ENCODE peak calls at places on chromosomes 6 and 20, in six cellular contexts. L, N, Z, D, Y and T are unnamed samples. For H3K36me3 and H3K27me3, the result is how much of the 10 kb centered on the place peaks cover.

GRCh38 chr6:45026003-45026516 is 302.1 kb upstream of the RUNX2 start:
- DNase-seq in L (no peak), D (no peak), Y (no peak), N (no peak), Z (no peak), T (no peak)

GRCh38 chr20:38426006-38426405 is 9.1 kb downstream of the SNHG17 start:
- DNase-seq in L (peak), D (peak), Y (no peak), Z (no peak), N (no peak), T (no peak)

GRCh38 chr20:13649548-13649947 is 10.8 kb upstream of the TASP1 start:
- DNase-seq in Z (peak), D (no peak), N (peak), L (peak), Y (no peak), T (no peak)

GRCh38 chr6:79048611-79049010 is 29.4 kb downstream of the PHIP start:
- DNase-seq in N (no peak), D (peak), Y (no peak), L (peak), Z (no peak), T (no peak)

GRCh38 chr6:144561455-144562043 is 276.4 kb downstream of the UTRN start:
- DNase-seq in N (no peak), Z (no peak), Y (no peak), L (no peak), D (no peak), T (no peak)

GRCh38 chr6:9532621-9533557 is 882.0 kb downstream of the TFAP2A start:
- DNase-seq in Y (no peak), L (no peak), D (no peak), N (no peak), Z (no peak), T (no peak)

GRCh38 chr20:11716239-11716944 is 201.3 kb upstream of the BTBD3 start:
- DNase-seq in Y (no peak), L (peak), Z (no peak), D (no peak), N (no peak), T (no peak)

GRCh38 chr6:146154197-146154596 is 125.3 kb downstream of the GRM1 start:
- DNase-seq in Z (no peak), L (no peak), Y (no peak), N (no peak), D (no peak), T (no peak)

GRCh38 chr6:151239603-151240035 is at the start of gene AKAP12:
- DNase-seq in L (peak), Z (peak), N (no peak), D (no peak), Y (no peak), T (no peak)

GRCh38 chr6:151242420-151242841 is 2.7 kb downstream of the AKAP12 start:
- DNase-seq in N (no peak), Y (no peak), L (no peak), Z (peak), D (no peak), T (no peak)

GRCh38 chr6:151240036-151240685 is 394 bp downstream of the AKAP12 start:
- DNase-seq in Y (no peak), Z (peak), N (peak), L (peak), D (peak), T (no peak)

GRCh38 chr6:151240861-151241642 is 1.3 kb downstream of the AKAP12 start:
- DNase-seq in D (no peak), Z (peak), N (peak), L (peak), Y (no peak), T (no peak)

DNA sequence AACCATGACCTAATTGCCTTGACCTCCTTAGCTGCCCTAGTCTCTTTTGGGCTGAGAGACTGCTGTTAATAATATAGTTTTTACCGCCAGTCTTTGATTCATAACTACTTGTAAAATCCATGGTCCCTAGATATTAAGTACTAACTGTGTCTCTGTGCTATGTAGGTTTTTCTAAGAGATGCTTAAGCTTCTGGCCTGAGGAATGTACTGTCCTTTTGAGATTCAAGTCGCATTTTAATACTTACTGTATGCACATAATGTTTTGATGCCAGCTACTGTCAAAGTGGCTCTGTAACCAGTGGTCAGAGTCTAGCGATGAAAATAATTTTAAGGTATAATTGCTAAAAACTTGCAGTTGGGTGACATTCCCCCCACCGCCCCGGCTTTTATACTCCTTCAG is 2.1 kb downstream of the AKAP12 start:
- DNase-seq in L (no peak), D (no peak), Y (no peak), N (no peak), Z (no peak), T (no peak)
- H3K36me3 ChIP-seq in L (under half), D (under half), Y (under half), N (under half), Z (under half), T (under half)

GRCh38 chr20:22576273-22576672 is 8.1 kb downstream of the FOXA2 start:
- DNase-seq in N (no peak), L (no peak), Y (no peak), D (no peak), Z (no peak), T (no peak)

GRCh38 chr20:22572491-22572890 is 11.9 kb downstream of the FOXA2 start:
- DNase-seq in Y (no peak), N (no peak), L (no peak), D (no peak), Z (no peak), T (no peak)

GRCh38 chr20:22575737-22576136 is 8.6 kb downstream of the FOXA2 start:
- DNase-seq in Y (no peak), L (no peak), D (no peak), N (no peak), Z (no peak), T (no peak)

GRCh38 chr20:22575087-22575721 is 9.2 kb downstream of the FOXA2 start:
- DNase-seq in L (no peak), N (no peak), D (no peak), Z (no peak), Y (no peak), T (no peak)

GRCh38 chr20:22574545-22575086 is 9.8 kb downstream of the FOXA2 start:
- DNase-seq in D (no peak), N (no peak), Y (no peak), L (no peak), Z (no peak), T (no peak)
- H3K27me3 ChIP-seq in D (under half), N (under half), Y (under half), L (half or more), Z (under half), T (under half)

GRCh38 chr20:35947907-35948306 is 6.4 kb downstream of the SCAND1 start:
- DNase-seq in N (no peak), D (no peak), Z (no peak), Y (no peak), L (no peak), T (no peak)
- H3K36me3 ChIP-seq in N (under half), D (under half), Z (under half), Y (under half), L (under half), T (under half)

DNA sequence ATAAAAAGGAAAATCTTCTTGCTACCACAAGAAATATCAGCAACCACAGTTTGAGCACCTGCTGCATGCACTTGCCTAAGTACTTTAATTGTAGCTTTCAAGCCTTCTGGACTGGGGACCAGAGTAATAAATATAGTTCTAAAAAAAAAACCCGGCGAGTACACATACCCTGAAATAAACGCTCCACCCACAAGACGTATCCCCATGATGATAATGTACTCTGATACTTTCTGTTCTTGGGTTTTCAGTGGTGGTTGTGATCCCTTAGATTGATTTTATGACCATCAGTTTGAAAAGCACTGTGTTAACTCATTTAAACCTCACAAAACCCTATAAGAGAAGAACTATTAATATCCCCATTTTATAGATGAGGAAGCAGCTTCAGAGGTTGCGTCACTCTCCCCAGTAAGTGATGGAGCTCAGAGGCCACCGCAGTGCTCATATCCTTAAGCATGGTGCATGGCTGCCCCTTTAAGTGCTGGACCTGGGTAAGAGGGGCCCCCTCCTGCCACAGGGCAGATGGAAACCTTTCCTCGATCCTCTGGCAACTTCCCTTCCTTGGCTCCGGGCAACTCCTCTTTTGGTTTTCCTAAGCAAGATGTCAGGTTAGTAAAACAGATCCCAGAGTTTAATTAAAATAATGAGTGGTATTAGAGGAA is 67.3 kb downstream of the KCNB1 start:
- DNase-seq in N (no peak), Z (peak), Y (no peak), D (no peak), L (no peak), T (no peak)
- H3K27me3 ChIP-seq in N (under half), Z (under half), Y (under half), D (under half), L (under half), T (under half)

DNA sequence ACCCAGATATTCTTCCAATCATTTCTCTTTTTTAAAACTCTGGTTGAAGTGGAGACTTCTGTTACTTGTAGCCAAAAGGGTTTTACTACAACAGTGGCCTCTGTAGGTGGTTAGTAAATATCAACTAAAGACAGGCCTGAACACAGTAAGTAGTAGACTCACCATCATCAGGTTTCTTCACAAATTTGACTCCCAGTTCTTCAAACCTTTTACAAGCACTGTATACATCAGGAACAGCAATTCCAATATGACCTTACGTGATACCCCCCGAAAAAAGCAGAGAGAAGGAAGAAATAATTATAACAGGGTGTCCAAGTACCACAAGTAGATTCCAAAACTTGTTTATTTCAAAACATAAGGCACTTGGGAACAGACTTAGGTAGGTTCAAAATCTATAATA is 21.1 kb downstream of the GLO1 start:
- DNase-seq in L (no peak), N (no peak), Y (no peak), Z (no peak), D (no peak), T (no peak)
- H3K36me3 ChIP-seq in L (under half), N (under half), Y (under half), Z (under half), D (half or more), T (under half)

GRCh38 chr20:58243653-58244410 is 15.4 kb upstream of the ANKRD60 start:
- DNase-seq in D (no peak), L (no peak), N (no peak), Y (no peak), Z (no peak), T (no peak)

GRCh38 chr20:58245931-58246330 is 17.5 kb upstream of the ANKRD60 start:
- DNase-seq in Z (no peak), L (no peak), N (no peak), D (no peak), Y (no peak), T (no peak)

GRCh38 chr20:58245181-58245891 is 16.9 kb upstream of the ANKRD60 start:
- DNase-seq in Y (no peak), Z (no peak), D (no peak), L (no peak), N (no peak), T (no peak)

GRCh38 chr20:58244517-58245030 is 16.1 kb upstream of the ANKRD60 start:
- DNase-seq in L (no peak), N (no peak), D (no peak), Z (no peak), Y (no peak), T (no peak)

DNA sequence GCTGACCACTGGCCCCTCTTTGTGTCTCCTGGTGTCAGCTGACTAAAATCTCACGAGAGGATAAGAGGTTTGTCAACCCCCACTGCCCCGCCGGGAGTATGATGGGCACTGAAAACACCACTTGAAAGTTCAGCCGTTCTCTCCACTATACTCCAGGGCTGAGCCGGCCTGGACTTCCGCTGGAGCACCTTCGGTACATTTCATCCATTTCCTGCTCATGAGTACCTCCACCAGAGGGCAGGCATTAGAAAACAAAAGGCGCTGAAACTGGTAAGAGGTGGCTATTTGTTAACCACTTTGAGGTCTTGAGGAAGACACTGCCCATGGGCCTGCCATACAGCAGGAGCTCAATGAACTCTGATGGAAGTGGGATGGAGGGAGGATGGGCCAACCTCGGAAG is 17.9 kb upstream of the ANKRD60 start:
- DNase-seq in D (no peak), L (no peak), N (no peak), Y (no peak), Z (no peak), T (no peak)
- H3K27me3 ChIP-seq in D (under half), L (under half), N (under half), Y (under half), Z (under half), T (under half)

DNA sequence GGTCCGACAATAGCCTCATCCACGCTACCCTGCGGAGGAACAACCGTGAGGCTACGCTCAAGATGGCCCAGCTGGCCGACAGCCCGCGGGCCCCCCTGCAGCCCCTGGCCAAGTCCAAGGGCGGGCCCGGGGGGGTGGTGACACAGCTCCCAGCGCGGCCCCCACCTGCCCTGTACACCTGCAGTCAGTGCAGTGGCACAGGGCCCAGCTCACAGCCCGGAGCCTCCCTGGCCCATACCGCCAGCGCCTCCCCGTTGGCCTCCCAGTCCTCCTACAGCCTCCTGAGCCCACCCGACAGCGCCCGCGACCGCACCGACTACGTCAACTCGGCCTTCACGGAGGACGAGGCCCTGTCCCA is 57.3 kb upstream of the TMEM181 start:
- DNase-seq in L (no peak), Z (no peak), D (no peak), N (no peak), Y (no peak), T (no peak)
- H3K36me3 ChIP-seq in L (under half), Z (under half), D (under half), N (under half), Y (under half), T (half or more)

GRCh38 chr20:51029556-51029955 is 6.6 kb upstream of the KCNG1 start:
- DNase-seq in Z (no peak), Y (no peak), D (no peak), L (no peak), N (no peak), T (no peak)

GRCh38 chr20:51027396-51027795 is 4.5 kb upstream of the KCNG1 start:
- DNase-seq in N (no peak), D (no peak), L (no peak), Y (no peak), Z (no peak), T (no peak)

GRCh38 chr20:51026317-51026716 is 3.4 kb upstream of the KCNG1 start:
- DNase-seq in Z (no peak), N (no peak), L (no peak), Y (no peak), D (no peak), T (no peak)

GRCh38 chr20:51029963-51030930 is 7.3 kb upstream of the KCNG1 start:
- DNase-seq in Z (no peak), L (no peak), D (no peak), Y (no peak), N (no peak), T (no peak)

DNA sequence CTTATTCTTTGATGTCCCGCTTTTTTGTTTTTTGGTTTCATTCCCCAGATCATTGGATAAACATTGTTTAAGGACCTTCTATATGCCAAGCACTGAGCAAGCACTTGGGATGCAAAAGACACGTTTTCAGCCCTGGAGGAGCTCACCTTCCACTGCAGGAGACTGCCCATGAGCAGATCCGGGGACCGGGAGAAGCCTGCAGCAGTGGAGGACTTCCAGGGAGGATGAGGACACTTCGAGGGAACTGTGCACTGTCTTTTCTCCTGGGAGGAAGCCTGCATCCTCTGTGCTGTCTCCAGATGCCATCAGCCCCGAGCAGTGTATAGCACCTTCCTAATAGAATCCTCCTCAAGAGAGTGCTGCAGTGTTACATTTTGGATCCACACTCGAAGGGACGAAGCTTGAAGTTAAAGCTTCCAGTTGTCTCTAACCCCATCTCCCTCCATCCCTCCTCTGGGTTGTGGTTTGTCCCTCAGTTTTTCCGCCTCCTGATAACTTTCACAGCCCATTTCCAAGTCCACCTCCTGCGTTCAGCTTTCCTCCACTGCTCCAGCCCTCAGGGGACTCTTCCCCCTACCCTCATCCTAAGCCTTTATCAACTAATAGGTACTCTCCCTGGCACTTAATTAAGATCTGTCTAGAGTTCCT is 5.8 kb upstream of the KCNG1 start:
- DNase-seq in Y (no peak), L (no peak), D (no peak), Z (no peak), N (no peak), T (no peak)
- H3K27me3 ChIP-seq in Y (under half), L (half or more), D (under half), Z (under half), N (under half), T (under half)

GRCh38 chr6:161094904-161095440 is 103.4 kb downstream of the MAP3K4 start:
- DNase-seq in Z (no peak), Y (no peak), D (no peak), N (no peak), L (no peak), T (no peak)
- H3K36me3 ChIP-seq in Z (under half), Y (half or more), D (half or more), N (under half), L (under half), T (under half)

GRCh38 chr6:18327621-18328548 is 59.3 kb upstream of the RNF144B start:
- DNase-seq in L (no peak), Z (peak), N (peak), Y (no peak), D (peak), T (no peak)

GRCh38 chr6:18324708-18325047 is 60.3 kb upstream of the DEK start:
- DNase-seq in Z (no peak), L (no peak), D (no peak), Y (no peak), N (no peak), T (no peak)

GRCh38 chr6:18326001-18326400 is 61.1 kb upstream of the RNF144B start:
- DNase-seq in Y (no peak), D (no peak), N (no peak), Z (no peak), L (no peak), T (no peak)

GRCh38 chr6:18326980-18327379 is 60.2 kb upstream of the RNF144B start:
- DNase-seq in D (no peak), L (no peak), N (no peak), Y (no peak), Z (no peak), T (no peak)

GRCh38 chr6:18323935-18324707 is 59.8 kb upstream of the DEK start:
- DNase-seq in Y (no peak), L (peak), N (no peak), Z (no peak), D (peak), T (no peak)
- H3K27me3 ChIP-seq in Y (under half), L (under half), N (under half), Z (under half), D (under half), T (under half)